ENCODE peak calls at places on chromosomes 2 and 18, in five cellular contexts. A is mesothelial cell of epicardium; W is foreskin fibroblast; G is CD4-positive, alpha-beta T cell; S is pancreas. H is an unnamed sample.

GRCh38 chr2:177799531-177799930 is 273.0 kb downstream of the PDE11A start:
- DNase-seq in A (no peak), W (no peak), G (no peak), S (no peak), H (no peak)

GRCh38 chr2:64781991-64782390 is 128.3 kb upstream of the SERTAD2 start:
- DNase-seq in A (no peak), W (peak; percentile 48), G (no peak), S (no peak), H (no peak)

GRCh38 chr2:72695676-72696075 is 130.2 kb downstream of the EXOC6B start:
- DNase-seq in A (no peak), W (no peak), G (no peak), S (no peak), H (no peak)

GRCh38 chr2:2931676-2932075 is 445.9 kb downstream of the EIPR1 start:
- DNase-seq in A (no peak), W (no peak), G (no peak), S (no peak), H (no peak)

GRCh38 chr2:151049746-151050145 is 211.9 kb downstream of the RBM43 start:
- DNase-seq in A (no peak), W (peak; percentile 67), G (no peak), S (no peak), H (no peak)

GRCh38 chr2:69514406-69514805 is 77.2 kb upstream of the NFU1 start:
- DNase-seq in A (no peak), W (peak; percentile 76), G (no peak), S (no peak), H (no peak)

GRCh38 chr2:172922294-172922693 is 153.4 kb upstream of the MAP3K20 start:
- DNase-seq in A (no peak), W (no peak), G (no peak), S (no peak), H (no peak)

GRCh38 chr18:57353940-57354461 is 1.6 kb downstream of the ST8SIA3 start:
- DNase-seq in A (peak; percentile 84), W (peak; percentile 70), G (no peak), S (peak; percentile 59), H (peak; percentile 76)

GRCh38 chr2:20509766-20510490 is 63.1 kb downstream of the RHOB start:
- DNase-seq in A (peak; percentile 62), W (peak; percentile 39), G (no peak), S (no peak), H (no peak)

GRCh38 chr2:73971722-73972121 is 13.0 kb upstream of the TET3 start:
- DNase-seq in A (no peak), W (peak; percentile 51), G (no peak), S (no peak), H (no peak)

GRCh38 chr2:99651930-99652670 is 162.3 kb upstream of the REV1 start:
- DNase-seq in A (no peak), W (no peak), G (no peak), S (no peak), H (no peak)

GRCh38 chr2:104415284-104415683 is 438.6 kb upstream of the POU3F3 start:
- DNase-seq in A (no peak), W (no peak), G (no peak), S (no peak), H (no peak)

GRCh38 chr2:30717081-30717650 is 90.1 kb downstream of the CAPN13 start:
- DNase-seq in A (no peak), W (no peak), G (no peak), S (no peak), H (no peak)

GRCh38 chr2:196804381-196804780 is 4.8 kb downstream of the C2orf66 start:
- DNase-seq in A (no peak), W (peak; percentile 6), G (no peak), S (no peak), H (no peak)

GRCh38 chr2:164024396-164024795 is 288.6 kb upstream of the FIGN start:
- DNase-seq in A (no peak), W (no peak), G (no peak), S (no peak), H (no peak)

GRCh38 chr2:237691908-237692600 is 64.7 kb downstream of the LRRFIP1 start:
- DNase-seq in A (peak; percentile 89), W (peak; percentile 96), G (peak; percentile 97), S (peak; percentile 93), H (peak; percentile 98)

GRCh38 chr2:98296435-98296834 is 49.8 kb upstream of the CNGA3 start:
- DNase-seq in A (no peak), W (no peak), G (no peak), S (no peak), H (no peak)
- TF ChIP-seq CTCF in A (no peak), W (no peak), G (no peak), S (no peak), H (no peak)

GRCh38 chr2:144446136-144446535 is 73.8 kb downstream of the ZEB2 start:
- DNase-seq in A (no peak), W (no peak), G (no peak), S (no peak), H (no peak)

GRCh38 chr2:144447535-144447934 is 72.4 kb downstream of the ZEB2 start:
- DNase-seq in A (no peak), W (no peak), G (no peak), S (no peak), H (no peak)

GRCh38 chr2:144451443-144451842 is 68.5 kb downstream of the ZEB2 start:
- DNase-seq in A (no peak), W (no peak), G (no peak), S (no peak), H (no peak)

GRCh38 chr2:144448389-144449027 is 71.4 kb downstream of the ZEB2 start:
- DNase-seq in A (no peak), W (no peak), G (no peak), S (no peak), H (no peak)

GRCh38 chr2:144449028-144449406 is 70.9 kb downstream of the ZEB2 start:
- DNase-seq in A (no peak), W (peak; percentile 67), G (no peak), S (no peak), H (no peak)
- TF ChIP-seq CTCF in A (no peak), W (peak; percentile 34), G (no peak), S (no peak), H (peak; percentile 19)

DNA sequence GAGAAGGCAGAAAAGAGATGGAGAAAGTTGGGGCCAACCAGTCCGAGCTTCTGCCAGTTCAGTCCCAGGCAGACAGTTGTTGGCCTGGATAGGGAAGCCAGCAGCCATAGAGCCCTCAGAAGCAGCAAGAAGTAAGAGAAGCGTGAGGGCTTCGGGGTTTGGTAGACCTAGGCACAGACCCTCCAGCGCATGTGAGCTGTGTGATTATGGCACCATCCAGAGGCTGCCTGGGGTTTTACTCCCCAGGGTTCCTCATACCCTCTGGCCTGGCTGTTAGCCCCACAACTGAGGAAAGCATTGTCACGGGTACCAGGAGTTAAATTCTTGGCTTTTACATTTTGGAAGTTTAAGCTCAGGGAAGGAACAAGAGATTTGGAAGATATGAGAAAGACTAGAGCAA is 93.7 kb upstream of the RAB6C start:
- DNase-seq in A (no peak), W (no peak), G (no peak), S (no peak), H (peak; percentile 43)
- TF ChIP-seq CTCF in A (no peak), W (no peak), G (no peak), S (no peak), H (no peak)

GRCh38 chr2:230410263-230410662 is 5.7 kb upstream of the SP100 start:
- DNase-seq in A (no peak), W (no peak), G (no peak), S (no peak), H (no peak)

GRCh38 chr2:230412369-230412706 is 3.7 kb upstream of the SP100 start:
- DNase-seq in A (no peak), W (no peak), G (no peak), S (no peak), H (no peak)

GRCh38 chr2:230410861-230411464 is 5.0 kb upstream of the SP100 start:
- DNase-seq in A (no peak), W (no peak), G (no peak), S (no peak), H (no peak)

GRCh38 chr2:230412846-230413245 is 3.2 kb upstream of the SP100 start:
- DNase-seq in A (no peak), W (no peak), G (no peak), S (no peak), H (no peak)

GRCh38 chr2:230411484-230412368 is 4.3 kb upstream of the SP100 start:
- DNase-seq in A (peak; percentile 73), W (peak; percentile 87), G (peak; percentile 37), S (peak; percentile 48), H (peak; percentile 79)
- TF ChIP-seq CTCF in A (no peak), W (no peak), G (no peak), S (no peak), H (peak; percentile 25)